ENCODE peak calls at places on chromosomes 11 and 22, in four cellular contexts. C is H1, Z is right lobe of liver, N is transverse colon. I is an unnamed sample. For H3K4me1 and H3K36me3, the result is how much of the 10 kb centered on the place peaks cover.

GRCh38 chr11:534592-535518 is 521 bp downstream of the HRAS start:
- DNase-seq in C (no peak), Z (peak), N (no peak), I (no peak)

GRCh38 chr11:76313913-76314740 is 66.8 kb downstream of the THAP12 start:
- DNase-seq in C (peak), Z (no peak), N (no peak), I (no peak)

GRCh38 chr11:44559207-44559943 is 6.1 kb upstream of the CD82 start:
- DNase-seq in C (peak), Z (no peak), N (no peak), I (no peak)

GRCh38 chr11:61021661-61022212 is 50.3 kb downstream of the CD6 start:
- DNase-seq in C (peak), Z (peak), N (peak), I (no peak)

GRCh38 chr11:67120881-67121710 is 2.0 kb downstream of the KDM2A start:
- DNase-seq in C (no peak), Z (no peak), N (peak), I (no peak)

GRCh38 chr22:38741166-38741565 is 14.6 kb downstream of the SUN2 start:
- DNase-seq in C (no peak), Z (no peak), N (no peak), I (peak)

GRCh38 chr11:74009675-74010305 is 905 bp upstream of the UCP3 start:
- DNase-seq in C (no peak), Z (no peak), N (no peak), I (no peak)

GRCh38 chr11:59053387-59053786 is 32.7 kb upstream of the GLYATL1B start:
- DNase-seq in C (peak), Z (peak), N (peak), I (peak)

GRCh38 chr22:47678048-47678447 is 915.6 kb downstream of the TBC1D22A start:
- DNase-seq in C (no peak), Z (no peak), N (no peak), I (no peak)

GRCh38 chr22:47575291-47575690 is 812.8 kb downstream of the TBC1D22A start:
- DNase-seq in C (no peak), Z (no peak), N (peak), I (no peak)

GRCh38 chr11:23206736-23207336 is 346.6 kb upstream of the CCDC179 start:
- DNase-seq in C (no peak), Z (no peak), N (no peak), I (no peak)

GRCh38 chr11:29438815-29439214 is 578.0 kb downstream of the KCNA4 start:
- DNase-seq in C (no peak), Z (no peak), N (no peak), I (no peak)

GRCh38 chr11:7512525-7513209 is 1.1 kb upstream of the PPFIBP2 start:
- DNase-seq in C (no peak), Z (peak), N (peak), I (peak)

GRCh38 chr22:49208768-49209252 is 618.9 kb downstream of the BRD1 start:
- DNase-seq in C (no peak), Z (peak), N (no peak), I (peak)

GRCh38 chr11:118003021-118003423 is 16.8 kb downstream of the IL10RA start:
- DNase-seq in C (no peak), Z (no peak), N (peak), I (no peak)

GRCh38 chr11:31582697-31583096 is 73.1 kb downstream of the ELP4 start:
- DNase-seq in C (no peak), Z (no peak), N (no peak), I (no peak)

GRCh38 chr11:32333335-32333991 is 101.9 kb downstream of the WT1 start:
- DNase-seq in C (peak), Z (peak), N (peak), I (peak)

GRCh38 chr11:66976048-66976467 is 954 bp downstream of the C11orf86 start:
- DNase-seq in C (peak), Z (no peak), N (no peak), I (no peak)

GRCh38 chr11:20276661-20277000 is 86.9 kb upstream of the HTATIP2 start:
- DNase-seq in C (no peak), Z (no peak), N (no peak), I (no peak)

GRCh38 chr11:59062602-59063529 is 23.2 kb upstream of the GLYATL1B start:
- DNase-seq in C (no peak), Z (no peak), N (no peak), I (no peak)

GRCh38 chr22:27669798-27670599 is 131.6 kb downstream of the MN1 start:
- DNase-seq in C (no peak), Z (no peak), N (no peak), I (no peak)

GRCh38 chr11:1761857-1762536 is 1.7 kb downstream of the CTSD start:
- DNase-seq in C (no peak), Z (peak), N (no peak), I (no peak)

GRCh38 chr11:134292661-134293060 is 16.5 kb downstream of the GLB1L3 start:
- DNase-seq in C (no peak), Z (no peak), N (no peak), I (no peak)

GRCh38 chr11:119752324-119752723 is 23.3 kb upstream of the NECTIN1 start:
- DNase-seq in C (no peak), Z (no peak), N (no peak), I (no peak)

GRCh38 chr11:65625628-65626342 is 10.2 kb downstream of the PCNX3 start:
- DNase-seq in C (no peak), Z (peak), N (peak), I (peak)

GRCh38 chr11:69007978-69008381 is 5.1 kb downstream of the MRGPRF start:
- DNase-seq in C (no peak), Z (peak), N (no peak), I (no peak)

GRCh38 chr22:17974087-17974486 is 50.3 kb downstream of the MICAL3 start:
- DNase-seq in C (no peak), Z (no peak), N (no peak), I (no peak)

GRCh38 chr22:25388866-25389540 is 169.6 kb downstream of the CRYBB2 start:
- DNase-seq in C (no peak), Z (no peak), N (no peak), I (no peak)

GRCh38 chr11:86064236-86064803 is 4.6 kb downstream of the PICALM start:
- DNase-seq in C (no peak), Z (no peak), N (no peak), I (no peak)

GRCh38 chr11:10770626-10771254 is 19.7 kb downstream of the CTR9 start:
- DNase-seq in C (no peak), Z (peak), N (peak), I (peak)

GRCh38 chr11:94477644-94478043 is 16.0 kb downstream of the MRE11 start:
- DNase-seq in C (no peak), Z (no peak), N (no peak), I (no peak)

GRCh38 chr11:122202161-122202950 is 86.3 kb upstream of the BLID start:
- DNase-seq in C (no peak), Z (peak), N (no peak), I (no peak)

GRCh38 chr11:122198291-122198983 is 82.4 kb upstream of the BLID start:
- DNase-seq in C (no peak), Z (no peak), N (no peak), I (no peak)

GRCh38 chr11:122202951-122203456 is 87.0 kb upstream of the BLID start:
- DNase-seq in C (peak), Z (peak), N (peak), I (peak)

GRCh38 chr11:122199661-122200060 is 83.6 kb upstream of the BLID start:
- DNase-seq in C (no peak), Z (no peak), N (no peak), I (no peak)

GRCh38 chr11:122201126-122201525 is 85.1 kb upstream of the BLID start:
- DNase-seq in C (no peak), Z (no peak), N (no peak), I (no peak)
- H3K4me1 ChIP-seq in C (under half), Z (under half), N (under half), I (under half)

GRCh38 chr11:124766156-124766555 is 4.1 kb upstream of the ESAM start:
- DNase-seq in C (no peak), Z (no peak), N (no peak), I (no peak)
- H3K36me3 ChIP-seq in C (under half), Z (under half), N (under half), I (under half)

DNA sequence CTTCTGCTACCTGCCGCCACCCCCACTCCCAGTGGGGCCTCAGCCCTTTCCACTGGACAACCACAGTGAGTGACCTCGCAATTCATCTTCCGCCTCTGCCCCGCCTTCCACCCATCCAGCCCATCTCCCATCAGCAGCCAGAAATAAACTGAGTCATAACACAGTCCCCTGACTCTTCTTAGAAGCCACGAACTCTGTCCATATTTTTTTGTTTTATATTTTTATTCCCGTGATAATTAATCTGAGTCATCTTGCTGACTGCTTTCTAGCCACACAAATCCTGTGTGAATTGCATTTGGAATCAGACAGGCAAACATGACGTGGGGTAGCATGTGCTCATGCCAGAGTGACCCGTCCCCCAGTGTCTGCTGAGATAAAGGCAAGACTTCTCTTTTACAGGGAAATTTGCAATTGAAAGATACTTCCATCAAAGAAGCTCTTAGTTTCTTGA is 7.0 kb downstream of the FADD start:
- DNase-seq in C (no peak), Z (no peak), N (no peak), I (no peak)
- TF ChIP-seq POLR2A in C (no peak), Z (no peak), N (no peak), I (no peak)

DNA sequence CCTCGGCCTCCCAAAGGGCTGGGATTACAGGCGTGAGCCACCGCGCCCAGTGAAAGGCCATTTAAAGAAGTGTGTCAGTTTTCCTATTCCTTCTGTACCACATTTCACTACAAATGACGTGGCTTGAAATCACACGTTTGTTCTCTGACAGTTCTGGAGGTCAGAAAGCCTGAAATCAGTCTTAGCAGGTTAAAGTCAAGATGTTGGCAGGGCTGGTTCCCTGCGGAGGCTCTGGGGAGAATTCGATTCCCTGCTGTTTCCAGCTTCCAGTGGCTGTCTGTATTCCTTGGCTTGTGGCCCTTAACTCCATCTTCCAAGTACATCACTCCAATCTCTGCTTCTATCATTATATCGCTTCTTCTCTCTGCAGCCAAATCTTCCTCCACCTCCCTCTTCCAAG is 383.2 kb downstream of the LARGE1 start:
- DNase-seq in C (no peak), Z (no peak), N (no peak), I (no peak)
- H3K4me1 ChIP-seq in C (under half), Z (under half), N (under half), I (half or more)

GRCh38 chr11:64358536-64358906 is 441 bp upstream of the RPS6KA4 start:
- DNase-seq in C (no peak), Z (no peak), N (no peak), I (no peak)

GRCh38 chr11:64355078-64355940 is 3.7 kb upstream of the RPS6KA4 start:
- DNase-seq in C (peak), Z (peak), N (peak), I (peak)

GRCh38 chr11:64357904-64358535 is 942 bp upstream of the RPS6KA4 start:
- DNase-seq in C (no peak), Z (no peak), N (peak), I (no peak)

GRCh38 chr11:64357446-64357845 is 1.5 kb upstream of the RPS6KA4 start:
- DNase-seq in C (no peak), Z (no peak), N (no peak), I (no peak)

DNA sequence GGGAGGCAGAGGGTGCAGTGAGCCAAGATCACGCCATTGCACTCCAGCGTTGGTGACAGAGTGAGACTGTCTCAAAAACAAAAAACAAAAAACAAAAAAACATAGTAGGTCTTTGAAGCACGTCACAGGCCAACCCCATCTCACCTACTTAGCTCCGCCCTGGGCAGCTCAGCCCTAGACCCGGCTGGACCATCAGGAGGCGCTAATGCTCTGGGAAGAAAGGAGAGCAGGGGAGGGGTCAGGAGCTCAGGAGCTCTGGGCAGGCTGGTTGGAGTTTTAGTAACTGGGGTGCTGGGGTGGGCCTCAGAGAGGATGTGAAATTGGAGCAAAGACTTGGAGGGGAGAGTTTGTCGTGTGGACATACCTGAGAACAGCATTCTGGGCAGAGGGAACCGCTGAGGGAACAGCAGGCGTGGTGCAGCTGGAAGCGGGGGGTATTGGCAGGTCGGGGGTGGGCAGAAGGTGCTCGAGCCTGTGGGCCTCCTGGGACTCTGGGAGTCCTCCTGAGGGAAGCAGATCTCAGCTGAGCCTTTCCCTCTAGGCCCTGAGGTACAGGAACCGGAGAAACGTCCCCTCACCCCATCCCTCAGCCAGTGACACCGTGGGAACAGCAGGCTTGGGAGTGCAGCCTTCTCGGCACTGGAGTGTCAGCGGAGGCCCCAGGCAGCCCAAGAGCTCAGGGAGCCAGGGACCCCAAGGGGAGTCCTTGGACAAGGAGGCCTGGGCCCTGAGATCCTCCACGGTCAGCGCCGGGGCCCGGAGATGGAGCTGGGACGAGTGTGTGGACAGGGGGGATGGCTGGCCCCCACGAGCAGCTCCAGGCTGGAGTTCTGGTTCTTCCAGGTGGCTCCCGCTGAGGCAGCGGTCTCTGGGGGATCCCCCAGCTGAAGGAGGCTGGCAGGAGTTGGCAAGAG is 2.2 kb upstream of the RPS6KA4 start:
- DNase-seq in C (no peak), Z (no peak), N (no peak), I (no peak)
- H3K36me3 ChIP-seq in C (under half), Z (under half), N (under half), I (under half)

GRCh38 chr11:121372671-121373429 is 79.3 kb upstream of the SORL1 start:
- DNase-seq in C (no peak), Z (no peak), N (no peak), I (no peak)
- TF ChIP-seq POLR2A in C (no peak), Z (no peak), N (no peak), I (no peak)

I was measured in heart left ventricle.